ENCODE peak calls at places on chromosomes 13 and 19, in four cellular contexts. X is foreskin keratinocyte, F is AG10803, C is AG09309. P is an unnamed sample.

GRCh38 chr13:96984061-96984508 is 10.2 kb downstream of the OXGR1 start:
- DNase-seq in X (peak), F (no peak), C (no peak), P (peak)

GRCh38 chr13:113029487-113030258 is 60.7 kb downstream of the MCF2L start:
- DNase-seq in X (no peak), F (no peak), C (no peak), P (peak)

GRCh38 chr13:112449545-112449930 is 73.4 kb downstream of the SPACA7 start:
- DNase-seq in X (no peak), F (no peak), C (no peak), P (no peak)

GRCh38 chr13:97341135-97341534 is 92.8 kb upstream of the RAP2A start:
- DNase-seq in X (peak), F (no peak), C (no peak), P (peak)

GRCh38 chr13:97574926-97575325 is 141.0 kb downstream of the RAP2A start:
- DNase-seq in X (no peak), F (peak), C (no peak), P (peak)

GRCh38 chr13:31896427-31896826 is 135.1 kb upstream of the FRY start:
- DNase-seq in X (no peak), F (peak), C (peak), P (no peak)

GRCh38 chr13:113119822-113120189 is 2.8 kb upstream of the F10 start:
- DNase-seq in X (no peak), F (no peak), C (no peak), P (no peak)

GRCh38 chr19:50383307-50383851 is 768 bp upstream of the POLD1 start:
- DNase-seq in X (no peak), F (no peak), C (no peak), P (peak)

GRCh38 chr19:23404676-23405075 is 9.4 kb upstream of the ZNF91 start:
- DNase-seq in X (peak), F (no peak), C (no peak), P (no peak)

GRCh38 chr19:16325671-16326400 is 1.2 kb downstream of the KLF2 start:
- DNase-seq in X (no peak), F (peak), C (no peak), P (no peak)

GRCh38 chr13:19020988-19021387 is 160.6 kb downstream of the TUBA3C start:
- DNase-seq in X (no peak), F (no peak), C (no peak), P (no peak)

GRCh38 chr13:40137400-40137799 is 481.9 kb downstream of the COG6 start:
- DNase-seq in X (no peak), F (no peak), C (no peak), P (no peak)

GRCh38 chr19:34082289-34083077 is 89.8 kb upstream of the LSM14A start:
- DNase-seq in X (no peak), F (peak), C (no peak), P (no peak)

GRCh38 chr13:51158365-51158764 is 47.3 kb upstream of the C13orf42 start:
- DNase-seq in X (no peak), F (no peak), C (no peak), P (no peak)

GRCh38 chr19:47035127-47035494 is 13.3 kb downstream of the TMEM160 start:
- DNase-seq in X (no peak), F (no peak), C (no peak), P (no peak)

GRCh38 chr19:11530432-11530831 is 1.5 kb upstream of the ECSIT start:
- DNase-seq in X (peak), F (peak), C (no peak), P (peak)

GRCh38 chr13:80131204-80131603 is 209.7 kb downstream of the SPRY2 start:
- DNase-seq in X (no peak), F (peak), C (no peak), P (peak)

GRCh38 chr13:18998389-18998788 is 183.2 kb downstream of the TUBA3C start:
- DNase-seq in X (no peak), F (no peak), C (no peak), P (no peak)

GRCh38 chr19:10142701-10143375 is 23.1 kb upstream of the EIF3G start:
- DNase-seq in X (no peak), F (no peak), C (no peak), P (no peak)

GRCh38 chr13:82803341-82803740 is 1078.9 kb downstream of the SLITRK1 start:
- DNase-seq in X (no peak), F (no peak), C (no peak), P (no peak)

GRCh38 chr13:24039621-24040475 is 120.7 kb upstream of the SPATA13 start:
- DNase-seq in X (no peak), F (no peak), C (no peak), P (no peak)

GRCh38 chr19:13130886-13131490 is 12.9 kb downstream of the NACC1 start:
- DNase-seq in X (no peak), F (no peak), C (no peak), P (no peak)

GRCh38 chr19:7257148-7258041 is 36.8 kb downstream of the INSR start:
- DNase-seq in X (peak), F (peak), C (no peak), P (peak)

GRCh38 chr13:52405767-52406494 is at the start of gene THSD1:
- DNase-seq in X (peak), F (peak), C (no peak), P (peak)

GRCh38 chr19:15702590-15702930 is 25.3 kb upstream of the OR10H2 start:
- DNase-seq in X (peak), F (peak), C (no peak), P (no peak)

GRCh38 chr13:74966814-74967213 is 515.2 kb downstream of the TBC1D4 start:
- DNase-seq in X (no peak), F (peak), C (no peak), P (no peak)

GRCh38 chr13:110759710-110760109 is 46.2 kb downstream of the ING1 start:
- DNase-seq in X (no peak), F (peak), C (peak), P (peak)

GRCh38 chr19:5957132-5957531 is 20.8 kb downstream of the RANBP3 start:
- DNase-seq in X (no peak), F (no peak), C (no peak), P (no peak)

GRCh38 chr13:21676611-21677021 is 5.7 kb downstream of the FGF9 start:
- DNase-seq in X (no peak), F (no peak), C (no peak), P (no peak)

GRCh38 chr13:26508885-26509284 is 48.6 kb upstream of the WASF3 start:
- DNase-seq in X (peak), F (peak), C (peak), P (peak)

GRCh38 chr13:32140109-32140508 is 108.5 kb downstream of the FRY start:
- DNase-seq in X (no peak), F (no peak), C (no peak), P (no peak)

GRCh38 chr19:12965017-12965811 is 4.2 kb upstream of the DAND5 start:
- DNase-seq in X (peak), F (peak), C (no peak), P (peak)

GRCh38 chr13:66265446-66265845 is 964.7 kb downstream of the PCDH9 start:
- DNase-seq in X (no peak), F (no peak), C (no peak), P (no peak)

GRCh38 chr19:40225440-40226305 is 816 bp downstream of the CCNP start:
- DNase-seq in X (no peak), F (peak), C (no peak), P (no peak)

GRCh38 chr19:54532528-54532927 is 29.9 kb downstream of the LAIR2 start:
- DNase-seq in X (no peak), F (no peak), C (no peak), P (no peak)

GRCh38 chr13:76965759-76966421 is 17.6 kb downstream of the ACOD1 start:
- DNase-seq in X (peak), F (peak), C (peak), P (peak)

GRCh38 chr19:2270157-2270571 is 11.8 kb downstream of the PEAK3 start:
- DNase-seq in X (no peak), F (peak), C (no peak), P (no peak)

GRCh38 chr19:9858766-9859165 is 23.6 kb downstream of the PIN1 start:
- DNase-seq in X (no peak), F (no peak), C (no peak), P (no peak)

GRCh38 chr13:68261105-68261504 is 1031.0 kb upstream of the PCDH9 start:
- DNase-seq in X (no peak), F (no peak), C (no peak), P (no peak)
- TF ChIP-seq CTCF in X (no peak), F (no peak), C (no peak), P (no peak)

GRCh38 chr19:48807590-48808308 is 3.1 kb downstream of the BCAT2 start:
- DNase-seq in X (no peak), F (no peak), C (no peak), P (no peak)

GRCh38 chr19:48805452-48805851 is 5.4 kb downstream of the BCAT2 start:
- DNase-seq in X (no peak), F (no peak), C (no peak), P (no peak)

GRCh38 chr19:48806818-48807589 is 3.8 kb downstream of the BCAT2 start:
- DNase-seq in X (no peak), F (peak), C (no peak), P (no peak)

GRCh38 chr19:48804496-48804895 is 6.3 kb downstream of the BCAT2 start:
- DNase-seq in X (no peak), F (no peak), C (no peak), P (no peak)

DNA sequence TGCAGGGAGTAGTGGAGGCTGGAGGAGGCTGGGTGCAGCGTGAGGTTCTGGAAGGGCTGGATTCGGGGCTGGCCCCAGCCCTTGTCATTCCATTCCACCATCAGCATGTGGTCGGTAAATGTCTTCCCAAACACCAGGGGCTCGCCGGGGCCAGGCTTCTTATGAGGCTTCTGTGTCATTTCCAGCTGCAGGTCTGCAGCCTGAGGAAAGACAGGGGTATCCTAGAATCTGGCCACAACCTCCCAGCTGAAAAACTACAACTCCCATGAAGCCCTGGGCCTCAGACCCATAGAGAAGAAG is 4.4 kb downstream of the BCAT2 start:
- DNase-seq in X (no peak), F (no peak), C (no peak), P (peak)
- TF ChIP-seq CTCF in X (no peak), F (no peak), C (no peak), P (no peak)

GRCh38 chr19:18853755-18854427 is 22.1 kb downstream of the UPF1 start:
- DNase-seq in X (no peak), F (no peak), C (no peak), P (no peak)
- TF ChIP-seq CTCF in X (no peak), F (no peak), C (no peak), P (no peak)

DNA sequence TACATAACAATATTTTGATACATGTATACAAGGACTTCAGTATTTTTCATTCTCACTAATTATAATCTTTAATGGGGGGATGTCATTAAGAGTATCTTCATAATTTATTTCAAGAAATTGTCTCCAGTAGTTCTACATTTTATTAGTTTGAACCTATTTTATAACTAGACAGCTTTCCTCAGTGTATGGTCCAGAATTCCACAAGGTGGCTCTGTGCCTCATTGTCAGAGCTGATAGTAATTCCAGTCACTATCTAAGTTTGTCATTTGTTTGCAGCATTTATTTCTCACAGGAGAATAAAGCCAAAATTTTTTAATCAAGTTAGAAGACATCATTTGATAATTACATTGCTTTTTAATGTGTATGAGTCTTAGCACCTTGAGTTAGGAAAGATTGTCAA is 1633.0 kb upstream of the PCDH20 start:
- DNase-seq in X (no peak), F (no peak), C (no peak), P (no peak)
- TF ChIP-seq CTCF in X (no peak), F (no peak), C (no peak), P (no peak)

GRCh38 chr19:21912654-21913053 is 76.7 kb upstream of the ZNF43 start:
- DNase-seq in X (no peak), F (no peak), C (no peak), P (no peak)
- TF ChIP-seq CTCF in X (peak), F (no peak), C (no peak), P (no peak)

GRCh38 chr13:94711561-94712286 is 621 bp downstream of the SOX21 start:
- DNase-seq in X (peak), F (peak), C (no peak), P (peak)

GRCh38 chr13:94712287-94712811 is at the start of gene SOX21:
- DNase-seq in X (peak), F (no peak), C (no peak), P (no peak)

GRCh38 chr13:94708971-94709614 is 3.3 kb downstream of the SOX21 start:
- DNase-seq in X (no peak), F (no peak), C (no peak), P (no peak)

GRCh38 chr13:94710081-94710809 is 2.1 kb downstream of the SOX21 start:
- DNase-seq in X (no peak), F (no peak), C (no peak), P (no peak)

DNA sequence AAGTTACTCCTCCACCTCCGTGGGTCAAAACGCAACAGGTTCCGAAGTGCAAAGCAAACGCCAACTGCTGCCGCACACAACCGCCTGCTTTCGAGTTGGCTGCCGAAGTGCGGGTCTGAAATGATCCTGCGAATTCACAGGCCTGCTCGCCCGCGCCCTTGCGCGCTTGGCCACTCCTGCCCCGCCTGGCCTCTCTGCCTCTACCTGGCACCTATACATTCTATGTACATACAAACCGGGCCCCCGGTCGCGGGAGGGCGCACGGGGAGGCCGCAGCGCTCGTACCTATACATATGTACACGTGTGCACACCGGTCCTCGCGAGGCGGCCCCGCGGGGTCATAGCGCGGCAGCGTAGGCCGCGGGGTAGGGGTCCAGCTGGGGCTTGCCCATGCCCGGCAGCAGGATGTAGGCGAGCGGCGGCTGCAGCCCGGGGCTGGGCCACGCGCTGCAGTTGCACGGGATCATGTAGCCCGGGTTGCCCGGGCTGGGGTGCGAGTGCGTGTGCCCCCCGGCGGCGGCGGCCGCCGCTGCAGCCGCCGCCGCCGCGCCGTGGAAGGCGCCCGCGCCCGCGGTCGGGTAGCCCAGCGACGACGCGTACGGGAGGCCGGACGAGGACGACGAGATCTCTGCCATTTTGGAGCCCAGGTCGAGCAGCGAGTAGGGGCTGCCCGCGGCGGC is 1.3 kb downstream of the SOX21 start:
- DNase-seq in X (peak), F (no peak), C (no peak), P (peak)
- TF ChIP-seq CTCF in X (peak), F (no peak), C (peak), P (peak)

GRCh38 chr13:48975101-48975925 is at the start of gene FNDC3A:
- DNase-seq in X (peak), F (peak), C (no peak), P (peak)
- TF ChIP-seq CTCF in X (peak), F (peak), C (no peak), P (no peak)

GRCh38 chr13:107203146-107203847 is 635.4 kb upstream of the ARGLU1 start:
- DNase-seq in X (no peak), F (peak), C (no peak), P (no peak)
- TF ChIP-seq CTCF in X (peak), F (peak), C (peak), P (no peak)